ENCODE peak calls at places on chromosome 2, in nine cellular contexts. I is T-cell; Z is gastroesophageal sphincter; K is activated CD8-positive, alpha-beta memory T cell treated with anti-CD3 and anti-CD28 coated beads, Interleukin-2, amount 10 ng/mL, durations not matched to agents 7 days and 5 days; C is stimulated activated effector memory CD8-positive, alpha-beta T cell treated with anti-CD3 and anti-CD28 coated beads, Interleukin-12 subunit alpha, Interleukin-12 subunit beta, amount 100 ng/mL, for 72 hours; L is activated T-cell treated with anti-CD3 and anti-CD28 coated beads, Interleukin-2, amount 50 U/mL, for 72 hours; G is left cardiac atrium; P is K562; B is left lung. M is an unnamed sample.
A peak's percentile ranks its signal among the peaks of the same experiment; 100 is the strongest.

GRCh38 chr2:219476605-219477578 is 21.8 kb upstream of the GMPPA start:
- ATAC-seq in K (no peak), B (no peak), P (peak; percentile 24), G (no peak), L (no peak), I (no peak), Z (peak; percentile 6), C (no peak), M (no peak)

GRCh38 chr2:108385411-108386071 is 7.8 kb downstream of the SULT1C4 start:
- ATAC-seq in C (peak; percentile 51), I (no peak), P (peak; percentile 45), G (no peak), B (no peak), K (no peak), Z (no peak), L (peak; percentile 47), M (no peak)

GRCh38 chr2:36611316-36611990 is 13.5 kb upstream of the FEZ2 start:
- ATAC-seq in Z (no peak), P (no peak), C (peak; percentile 36), B (no peak), I (no peak), G (no peak), L (no peak), K (no peak), M (no peak)

GRCh38 chr2:181672255-181673008 is 7.9 kb downstream of the NEUROD1 start:
- ATAC-seq in Z (no peak), I (no peak), G (no peak), P (no peak), L (no peak), B (no peak), C (no peak), K (no peak), M (no peak)

GRCh38 chr2:234555616-234556249 is 58.9 kb upstream of the ARL4C start:
- ATAC-seq in L (peak; percentile 39), K (peak; percentile 66), G (no peak), C (peak; percentile 80), B (no peak), Z (no peak), P (no peak), I (no peak), M (no peak)

GRCh38 chr2:174841931-174842330 is 77.7 kb upstream of the CHRNA1 start:
- ATAC-seq in P (no peak), L (no peak), G (no peak), K (no peak), B (no peak), Z (no peak), C (no peak), I (no peak), M (no peak)

GRCh38 chr2:72581560-72582181 is 244.2 kb downstream of the EXOC6B start:
- ATAC-seq in P (no peak), L (no peak), I (no peak), C (no peak), B (no peak), K (no peak), G (no peak), Z (no peak), M (no peak)

GRCh38 chr2:114022360-114023085 is 132.6 kb downstream of the ACTR3 start:
- ATAC-seq in Z (no peak), G (no peak), L (peak; percentile 53), I (no peak), B (peak; percentile 50), C (peak; percentile 61), P (no peak), K (no peak), M (peak; percentile 97)

GRCh38 chr2:149329470-149330126 is 789 bp upstream of the LYPD6 start:
- ATAC-seq in L (no peak), Z (peak; percentile 17), G (peak; percentile 34), B (peak; percentile 65), P (peak; percentile 21), I (no peak), C (no peak), K (no peak), M (peak; percentile 60)

GRCh38 chr2:8657423-8658062 is 24.3 kb upstream of the ID2 start:
- ATAC-seq in I (peak; percentile 11), C (peak; percentile 89), K (peak; percentile 27), L (peak; percentile 87), Z (no peak), G (no peak), B (no peak), P (no peak), M (no peak)

GRCh38 chr2:167550448-167550847 is 662.2 kb downstream of the XIRP2 start:
- ATAC-seq in C (no peak), L (no peak), K (no peak), Z (no peak), G (no peak), B (peak; percentile 63), P (peak; percentile 57), I (no peak), M (no peak)

GRCh38 chr2:157444643-157445040 is 753 bp upstream of the CYTIP start:
- ATAC-seq in P (no peak), B (no peak), C (peak; percentile 46), I (no peak), G (no peak), Z (no peak), K (peak; percentile 5), L (peak; percentile 35), M (no peak)

GRCh38 chr2:54767921-54768320 is 44.5 kb downstream of the EML6 start:
- ATAC-seq in P (no peak), K (no peak), C (peak; percentile 97), Z (no peak), B (no peak), I (peak; percentile 45), G (no peak), L (peak; percentile 98), M (peak; percentile 68)

GRCh38 chr2:173898178-173898668 is 67.0 kb downstream of the SP3 start:
- ATAC-seq in K (no peak), C (peak; percentile 17), I (no peak), L (no peak), G (no peak), Z (peak; percentile 36), P (no peak), B (no peak), M (no peak)

GRCh38 chr2:19702267-19702666 is 199.5 kb downstream of the TTC32 start:
- ATAC-seq in G (no peak), I (no peak), B (no peak), P (no peak), K (no peak), L (no peak), C (no peak), Z (no peak), M (no peak)

GRCh38 chr2:223613017-223613950 is 11.1 kb upstream of the SCG2 start:
- ATAC-seq in G (peak; percentile 98), Z (peak; percentile 99), P (peak; percentile 98), B (peak; percentile 98), I (no peak), K (no peak), C (no peak), L (no peak), M (peak; percentile 97)

GRCh38 chr2:202115385-202116060 is 42.5 kb downstream of the KIAA2012 start:
- ATAC-seq in C (no peak), I (no peak), Z (peak; percentile 70), K (no peak), L (no peak), P (no peak), B (peak; percentile 34), G (no peak), M (no peak)

GRCh38 chr2:10557506-10558265 is 109.6 kb upstream of the ODC1 start:
- ATAC-seq in L (no peak), I (no peak), G (no peak), B (no peak), P (no peak), C (no peak), Z (no peak), K (no peak), M (peak; percentile 42)

GRCh38 chr2:18763338-18763737 is 174.0 kb upstream of the NT5C1B start:
- ATAC-seq in L (no peak), I (no peak), C (no peak), P (no peak), K (no peak), B (peak; percentile 53), Z (no peak), G (no peak), M (no peak)

GRCh38 chr2:232927793-232928563 is 57.9 kb downstream of the SNORC start:
- ATAC-seq in B (no peak), C (peak; percentile 37), Z (no peak), G (peak; percentile 9), I (peak; percentile 34), L (peak; percentile 55), K (peak; percentile 16), P (no peak), M (no peak)

GRCh38 chr2:595141-595805 is 81.9 kb downstream of the TMEM18 start:
- ATAC-seq in C (no peak), L (no peak), P (no peak), B (no peak), Z (no peak), K (no peak), G (no peak), I (no peak), M (no peak)

GRCh38 chr2:159790323-159790722 is 7.7 kb downstream of the CD302 start:
- ATAC-seq in Z (no peak), G (no peak), B (no peak), C (peak; percentile 53), I (no peak), L (peak; percentile 69), P (no peak), K (no peak), M (no peak)

GRCh38 chr2:181305151-181306123 is 151.7 kb upstream of the ITGA4 start:
- ATAC-seq in G (peak; percentile 44), K (peak; percentile 80), Z (no peak), I (peak; percentile 50), P (no peak), B (peak; percentile 87), C (peak; percentile 83), L (peak; percentile 81), M (peak; percentile 33)

GRCh38 chr2:216904974-216905373 is 45.1 kb upstream of the TNP1 start:
- ATAC-seq in K (no peak), B (no peak), C (no peak), L (no peak), P (no peak), G (no peak), I (no peak), Z (no peak), M (no peak)

GRCh38 chr2:2147024-2147900 is 183.8 kb downstream of the MYT1L start:
- ATAC-seq in K (no peak), L (no peak), Z (no peak), B (no peak), C (no peak), I (no peak), P (no peak), G (no peak), M (no peak)

GRCh38 chr2:204625135-204625534 is 79.9 kb downstream of the PARD3B start:
- ATAC-seq in P (no peak), L (no peak), B (peak; percentile 35), Z (no peak), G (no peak), I (no peak), C (no peak), K (no peak), M (no peak)

GRCh38 chr2:173578404-173579092 is 223.9 kb downstream of the CDCA7 start:
- ATAC-seq in I (no peak), L (no peak), G (no peak), B (no peak), P (no peak), C (no peak), K (no peak), Z (no peak), M (no peak)

GRCh38 chr2:169011698-169012097 is 19.4 kb downstream of the ABCB11 start:
- ATAC-seq in P (no peak), G (no peak), L (no peak), C (no peak), K (no peak), B (no peak), Z (no peak), I (no peak), M (no peak)

GRCh38 chr2:190847504-190848201 is 33.0 kb upstream of the GLS start:
- ATAC-seq in P (no peak), Z (no peak), L (no peak), G (peak; percentile 38), B (peak; percentile 60), C (no peak), I (no peak), K (no peak), M (no peak)

GRCh38 chr2:12642855-12643254 is 73.9 kb upstream of the TRIB2 start:
- ATAC-seq in P (peak; percentile 35), K (no peak), Z (no peak), G (no peak), B (no peak), I (no peak), C (no peak), L (no peak), M (no peak)

GRCh38 chr2:148619560-148620190 is 24.9 kb upstream of the EPC2 start:
- ATAC-seq in Z (no peak), L (no peak), P (no peak), K (no peak), B (no peak), G (no peak), I (no peak), C (no peak), M (no peak)